ENCODE peak calls at places on chromosomes 11 and 22, in five cellular contexts. X, Y, B, D and Z are unnamed samples. For H4K20me1 and H3K4me1, the result is how much of the 10 kb centered on the place peaks cover.

GRCh38 chr11:73393011-73393380 is 16.8 kb downstream of the RELT start:
- DNase-seq in X (no peak), Y (no peak), B (no peak), D (no peak), Z (no peak)

GRCh38 chr11:27118371-27118770 is 77.8 kb downstream of the BBOX1 start:
- DNase-seq in X (no peak), Y (peak), B (no peak), D (no peak), Z (peak)

GRCh38 chr11:96264364-96264763 is 78.6 kb downstream of the MAML2 start:
- DNase-seq in X (no peak), Y (no peak), B (no peak), D (no peak), Z (peak)

GRCh38 chr11:330694-331314 is 10.1 kb upstream of the IFITM3 start:
- DNase-seq in X (no peak), Y (no peak), B (no peak), D (no peak), Z (no peak)

GRCh38 chr11:93467054-93467453 is 76.1 kb downstream of the SMCO4 start:
- DNase-seq in X (no peak), Y (no peak), B (no peak), D (no peak), Z (no peak)

GRCh38 chr22:22745225-22746060 is 101.0 kb downstream of the GGTLC2 start:
- DNase-seq in X (peak), Y (peak), B (no peak), D (no peak), Z (no peak)

GRCh38 chr11:31823372-31824371 is 12.6 kb upstream of the PAX6 start:
- DNase-seq in X (peak), Y (no peak), B (no peak), D (no peak), Z (no peak)

GRCh38 chr11:131463609-131464008 is 93.2 kb downstream of the NTM start:
- DNase-seq in X (no peak), Y (peak), B (no peak), D (no peak), Z (no peak)

GRCh38 chr11:47154738-47155570 is 21.7 kb downstream of the ARFGAP2 start:
- DNase-seq in X (no peak), Y (no peak), B (no peak), D (no peak), Z (no peak)

GRCh38 chr11:71286701-71287643 is 34.6 kb upstream of the SHANK2 start:
- DNase-seq in X (no peak), Y (peak), B (peak), D (peak), Z (peak)

GRCh38 chr11:95156133-95156731 is 66.6 kb downstream of the ENDOD1 start:
- DNase-seq in X (no peak), Y (no peak), B (no peak), D (no peak), Z (no peak)

GRCh38 chr11:59611570-59612565 is 3.7 kb downstream of the OSBP start:
- DNase-seq in X (no peak), Y (peak), B (no peak), D (no peak), Z (no peak)

GRCh38 chr11:97259884-97260283 is 870.1 kb downstream of the JRKL start:
- DNase-seq in X (no peak), Y (no peak), B (no peak), D (no peak), Z (no peak)

GRCh38 chr22:17637490-17638181 is 921 bp upstream of the BCL2L13 start:
- DNase-seq in X (no peak), Y (no peak), B (no peak), D (no peak), Z (no peak)

GRCh38 chr22:48313156-48313555 is 1514.5 kb downstream of the BRD1 start:
- DNase-seq in X (no peak), Y (no peak), B (no peak), D (no peak), Z (no peak)

GRCh38 chr11:113540416-113541330 is 65.5 kb upstream of the DRD2 start:
- DNase-seq in X (peak), Y (no peak), B (no peak), D (no peak), Z (no peak)

GRCh38 chr11:13889566-13890214 is 72.8 kb upstream of the SPON1 start:
- DNase-seq in X (no peak), Y (no peak), B (no peak), D (no peak), Z (no peak)

GRCh38 chr11:29432719-29433325 is 584.0 kb downstream of the KCNA4 start:
- DNase-seq in X (peak), Y (peak), B (peak), D (no peak), Z (peak)

GRCh38 chr11:5280582-5281102 is 10.9 kb upstream of the HBE1 start:
- DNase-seq in X (peak), Y (peak), B (peak), D (peak), Z (peak)

GRCh38 chr11:66418168-66418985 is 2.5 kb upstream of the NPAS4 start:
- DNase-seq in X (peak), Y (peak), B (peak), D (no peak), Z (peak)

GRCh38 chr11:67486481-67487195 is 3.8 kb downstream of the AIP start:
- DNase-seq in X (no peak), Y (no peak), B (no peak), D (no peak), Z (no peak)

GRCh38 chr11:36051235-36052072 is 107.6 kb downstream of the LDLRAD3 start:
- DNase-seq in X (no peak), Y (no peak), B (no peak), D (no peak), Z (no peak)

GRCh38 chr11:47326198-47326597 is 26.3 kb downstream of the MYBPC3 start:
- DNase-seq in X (no peak), Y (no peak), B (no peak), D (no peak), Z (no peak)

GRCh38 chr11:134485316-134485715 is 73.3 kb upstream of the B3GAT1 start:
- DNase-seq in X (no peak), Y (no peak), B (no peak), D (no peak), Z (no peak)

GRCh38 chr11:77139201-77139600 is 11.2 kb downstream of the MYO7A start:
- DNase-seq in X (no peak), Y (no peak), B (no peak), D (no peak), Z (no peak)

GRCh38 chr11:77137421-77137820 is 9.4 kb downstream of the MYO7A start:
- DNase-seq in X (no peak), Y (no peak), B (no peak), D (no peak), Z (no peak)

GRCh38 chr11:77136074-77136473 is 8.0 kb downstream of the MYO7A start:
- DNase-seq in X (no peak), Y (peak), B (peak), D (no peak), Z (peak)

GRCh38 chr11:77136784-77137420 is 8.9 kb downstream of the MYO7A start:
- DNase-seq in X (no peak), Y (no peak), B (no peak), D (no peak), Z (no peak)

GRCh38 chr11:77138106-77138649 is 10.1 kb downstream of the MYO7A start:
- DNase-seq in X (no peak), Y (no peak), B (no peak), D (no peak), Z (no peak)
- TF ChIP-seq EZH2 in X (no peak), Y (no peak), B (no peak), D (no peak), Z (no peak)

GRCh38 chr22:46947516-46948260 is 185.2 kb downstream of the TBC1D22A start:
- DNase-seq in X (no peak), Y (no peak), B (no peak), D (no peak), Z (no peak)
- H4K20me1 ChIP-seq in X (under half), Y (under half), B (under half), D (under half), Z (under half)

DNA sequence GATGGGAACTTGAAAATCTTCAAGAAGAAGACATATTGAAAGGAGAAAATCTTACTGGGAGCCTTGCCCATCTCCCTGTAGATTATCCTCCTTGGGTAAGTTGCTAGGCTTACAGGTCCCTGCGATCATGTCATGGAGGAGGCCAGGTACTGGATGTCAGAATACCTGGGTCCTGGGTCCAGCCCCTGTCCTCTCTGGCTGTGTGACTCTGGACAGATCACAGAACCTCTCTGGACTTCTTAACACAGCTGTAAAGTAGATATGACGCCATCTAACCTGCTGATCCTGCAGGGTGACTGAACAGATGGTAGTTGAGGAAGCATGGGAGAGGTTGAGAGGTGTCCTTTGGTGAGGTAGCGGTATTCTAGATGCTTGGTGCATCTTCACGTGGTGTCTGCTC is 4.1 kb downstream of the TSKU start:
- DNase-seq in X (no peak), Y (no peak), B (no peak), D (no peak), Z (no peak)
- H3K4me1 ChIP-seq in X (under half), Y (under half), B (half or more), D (half or more), Z (under half)

GRCh38 chr22:41915783-41916493 is 1.1 kb upstream of the SHISA8 start:
- DNase-seq in X (peak), Y (no peak), B (no peak), D (no peak), Z (no peak)
- TF ChIP-seq EZH2 in X (peak), Y (no peak), B (no peak), D (no peak), Z (peak)

GRCh38 chr22:32803020-32803758 is 1.7 kb downstream of the TIMP3 start:
- DNase-seq in X (peak), Y (peak), B (peak), D (peak), Z (peak)

GRCh38 chr22:32802291-32802826 is 854 bp downstream of the TIMP3 start:
- DNase-seq in X (no peak), Y (peak), B (peak), D (no peak), Z (peak)

GRCh38 chr22:32805586-32805881 is 4.0 kb downstream of the TIMP3 start:
- DNase-seq in X (no peak), Y (no peak), B (no peak), D (no peak), Z (no peak)

GRCh38 chr22:32804823-32805585 is 3.5 kb downstream of the TIMP3 start:
- DNase-seq in X (peak), Y (peak), B (no peak), D (no peak), Z (peak)

DNA sequence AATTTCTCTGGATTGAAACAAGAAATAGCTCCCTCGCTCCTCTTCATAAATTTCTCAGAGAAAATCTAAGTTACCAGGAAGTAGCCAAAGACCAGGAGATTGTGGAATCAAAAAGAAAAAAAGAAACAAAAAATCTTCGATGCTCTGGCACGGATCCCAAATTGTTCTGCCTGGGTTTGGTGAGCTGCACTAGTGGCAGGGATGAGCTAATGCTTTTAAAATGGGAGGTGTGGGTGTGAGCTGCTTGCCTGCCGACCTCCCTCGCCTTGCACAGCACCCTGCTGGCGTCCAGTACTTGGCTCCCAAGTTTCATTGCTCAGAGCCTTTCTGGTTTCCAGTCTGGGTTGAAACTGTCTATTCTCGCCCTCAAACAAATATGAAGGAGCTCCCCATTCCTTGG is 2.5 kb downstream of the TIMP3 start:
- DNase-seq in X (no peak), Y (peak), B (peak), D (no peak), Z (peak)
- H4K20me1 ChIP-seq in X (under half), Y (under half), B (under half), D (under half), Z (under half)